ENCODE peak calls at places on chromosomes 11 and 22, in four cellular contexts. Y, D, F and U are unnamed samples.

GRCh38 chr11:75858613-75859012 is 43.6 kb downstream of the UVRAG start:
- DNase-seq in Y (no peak), D (no peak), F (no peak), U (no peak)

GRCh38 chr11:82047200-82047599 is 686.5 kb downstream of the FAM181B start:
- DNase-seq in Y (no peak), F (no peak), D (no peak), U (no peak)

GRCh38 chr11:33475999-33476398 is 218.8 kb downstream of the HIPK3 start:
- DNase-seq in F (no peak), D (no peak), Y (no peak), U (no peak)

GRCh38 chr11:13288375-13289029 is 10.9 kb downstream of the BMAL1 start:
- DNase-seq in Y (no peak), D (no peak), F (no peak), U (no peak)

GRCh38 chr11:85697747-85698146 is 11.8 kb upstream of the CCDC89 start:
- DNase-seq in F (no peak), D (no peak), Y (no peak), U (no peak)

GRCh38 chr11:1892558-1892957 is 863 bp upstream of the PRR33 start:
- DNase-seq in D (no peak), F (no peak), Y (no peak), U (no peak)

GRCh38 chr11:115301029-115301428 is 203.2 kb downstream of the CADM1 start:
- DNase-seq in F (no peak), D (no peak), Y (no peak), U (no peak)

GRCh38 chr11:123184531-123184930 is 10.5 kb downstream of the CLMP start:
- DNase-seq in Y (no peak), F (no peak), D (no peak), U (no peak)

GRCh38 chr22:24043957-24044356 is 32.9 kb downstream of the CABIN1 start:
- DNase-seq in D (no peak), F (no peak), Y (no peak), U (no peak)

GRCh38 chr11:129119036-129119435 is 73.1 kb downstream of the ARHGAP32 start:
- DNase-seq in F (no peak), D (no peak), Y (no peak), U (no peak)

GRCh38 chr11:38448284-38448683 is 1850.2 kb upstream of the RAG2 start:
- DNase-seq in D (no peak), F (no peak), Y (no peak), U (no peak)

GRCh38 chr11:34266090-34266912 is 91.5 kb downstream of the ABTB2 start:
- DNase-seq in F (no peak), D (no peak), Y (no peak), U (no peak)

GRCh38 chr22:40560551-40560950 is 76.0 kb downstream of the MRTFA start:
- DNase-seq in D (no peak), Y (no peak), F (no peak), U (peak)

GRCh38 chr11:110738641-110739040 is 26.4 kb upstream of the ARHGAP20 start:
- DNase-seq in F (no peak), Y (no peak), D (no peak), U (no peak)
- TF ChIP-seq CTCF in F (no peak), Y (no peak), D (no peak), U (no peak)

DNA sequence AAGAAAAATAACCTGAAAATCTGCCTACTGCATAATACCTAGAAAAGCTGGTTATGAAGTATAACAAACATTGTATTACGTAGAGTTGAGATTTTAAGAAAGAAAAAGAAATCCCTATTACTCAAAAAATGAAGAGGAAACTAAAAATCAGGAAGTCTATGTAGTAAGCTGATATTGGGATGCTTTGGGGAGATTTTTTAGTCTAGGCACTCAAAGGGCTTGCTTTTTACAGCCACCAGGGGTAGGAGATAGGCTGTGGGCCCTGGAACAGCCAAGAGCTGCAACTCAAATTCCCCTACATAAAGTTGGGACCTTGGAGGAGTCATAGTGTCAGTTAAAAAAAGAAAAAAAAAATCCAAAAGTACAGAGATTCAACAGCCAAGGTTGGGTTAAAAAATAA is 90.4 kb downstream of the RELT start:
- DNase-seq in D (no peak), Y (no peak), F (no peak), U (no peak)
- TF ChIP-seq CTCF in D (no peak), Y (no peak), F (no peak), U (no peak)

GRCh38 chr22:50360578-50360977 is 17.5 kb downstream of the PPP6R2 start:
- DNase-seq in D (no peak), Y (no peak), F (no peak), U (no peak)
- TF ChIP-seq CTCF in D (no peak), Y (no peak), F (no peak), U (no peak)

GRCh38 chr11:131471976-131472375 is 101.6 kb downstream of the NTM start:
- DNase-seq in D (no peak), Y (no peak), F (no peak), U (no peak)
- TF ChIP-seq CTCF in D (no peak), Y (no peak), F (no peak), U (no peak)

DNA sequence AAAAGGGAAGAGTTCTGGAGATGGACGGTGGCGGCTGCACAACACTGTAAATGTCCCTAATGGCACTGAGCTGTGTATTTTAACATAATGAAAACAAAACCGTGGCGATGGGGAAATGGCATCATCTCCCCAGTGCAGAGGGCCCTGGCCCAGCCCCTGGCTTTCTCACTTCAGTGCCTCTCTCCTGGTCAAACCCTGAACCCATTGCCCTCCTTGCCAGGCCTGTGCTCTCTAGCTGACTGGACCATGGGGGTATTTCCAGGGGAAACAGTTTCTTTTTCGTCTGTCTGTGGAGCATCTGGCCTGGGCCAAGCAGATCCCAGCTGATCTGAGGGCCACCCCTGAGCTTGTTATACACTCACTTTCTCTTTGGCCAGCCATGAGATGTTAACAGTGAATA is 17.4 kb upstream of the NAP1L4 start:
- DNase-seq in Y (no peak), F (no peak), D (no peak), U (no peak)
- TF ChIP-seq CTCF in Y (no peak), F (no peak), D (no peak), U (no peak)

GRCh38 chr22:37806409-37807338 is 1.1 kb upstream of the GCAT start:
- DNase-seq in Y (no peak), F (no peak), D (no peak), U (no peak)
- TF ChIP-seq CTCF in Y (no peak), F (no peak), D (no peak), U (no peak)

GRCh38 chr22:39247379-39247778 is 2.6 kb upstream of the PDGFB start:
- DNase-seq in F (no peak), Y (no peak), D (no peak), U (no peak)
- TF ChIP-seq CTCF in F (no peak), Y (no peak), D (no peak), U (no peak)

DNA sequence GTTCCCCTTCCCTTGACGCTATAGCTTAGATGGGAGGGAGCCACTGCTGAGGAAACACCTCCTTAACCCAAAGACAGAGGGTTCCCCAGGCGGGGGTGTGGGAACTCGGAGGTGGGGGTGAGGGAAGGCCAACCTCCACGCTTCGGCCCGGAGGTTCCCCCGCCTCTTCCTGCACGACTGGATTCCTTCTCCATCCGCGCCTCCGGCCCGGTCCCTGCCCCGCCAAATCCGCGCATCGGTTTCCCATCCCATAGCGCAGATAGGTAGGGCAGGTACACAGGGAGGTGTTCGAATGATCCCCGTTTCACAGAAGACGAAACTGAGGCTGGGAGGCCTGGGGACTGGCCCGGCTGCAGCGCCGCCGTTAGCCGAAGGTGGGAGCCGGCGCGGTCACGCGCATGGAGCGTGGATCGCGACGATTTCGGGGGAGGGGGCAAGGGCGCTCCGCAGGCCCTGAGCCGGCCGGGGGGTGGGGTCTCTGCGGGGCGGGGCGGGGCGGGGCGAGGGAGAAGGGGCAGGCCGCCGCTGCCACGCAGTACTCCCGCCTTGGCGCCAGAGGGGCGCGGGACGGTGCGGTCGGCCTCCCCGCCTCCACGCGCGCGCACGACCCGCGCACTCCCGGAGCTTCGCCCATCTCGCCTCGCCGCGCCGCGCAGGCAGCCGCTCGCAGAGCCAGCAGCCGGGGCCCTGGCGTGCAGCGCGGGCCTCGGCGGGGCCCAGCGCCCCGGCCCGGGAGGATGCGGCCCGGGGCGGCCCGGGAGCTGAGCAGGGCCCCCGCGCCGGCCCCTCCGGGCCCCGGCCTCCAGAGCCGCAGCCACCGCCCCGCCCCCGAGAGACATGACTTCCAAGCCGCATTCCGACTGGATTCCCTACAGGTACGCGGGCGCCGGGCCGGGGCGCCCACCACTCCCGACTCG is at the start of gene TUB:
- DNase-seq in Y (peak), D (no peak), F (no peak), U (no peak)
- TF ChIP-seq CTCF in Y (no peak), D (no peak), F (no peak), U (no peak)

DNA sequence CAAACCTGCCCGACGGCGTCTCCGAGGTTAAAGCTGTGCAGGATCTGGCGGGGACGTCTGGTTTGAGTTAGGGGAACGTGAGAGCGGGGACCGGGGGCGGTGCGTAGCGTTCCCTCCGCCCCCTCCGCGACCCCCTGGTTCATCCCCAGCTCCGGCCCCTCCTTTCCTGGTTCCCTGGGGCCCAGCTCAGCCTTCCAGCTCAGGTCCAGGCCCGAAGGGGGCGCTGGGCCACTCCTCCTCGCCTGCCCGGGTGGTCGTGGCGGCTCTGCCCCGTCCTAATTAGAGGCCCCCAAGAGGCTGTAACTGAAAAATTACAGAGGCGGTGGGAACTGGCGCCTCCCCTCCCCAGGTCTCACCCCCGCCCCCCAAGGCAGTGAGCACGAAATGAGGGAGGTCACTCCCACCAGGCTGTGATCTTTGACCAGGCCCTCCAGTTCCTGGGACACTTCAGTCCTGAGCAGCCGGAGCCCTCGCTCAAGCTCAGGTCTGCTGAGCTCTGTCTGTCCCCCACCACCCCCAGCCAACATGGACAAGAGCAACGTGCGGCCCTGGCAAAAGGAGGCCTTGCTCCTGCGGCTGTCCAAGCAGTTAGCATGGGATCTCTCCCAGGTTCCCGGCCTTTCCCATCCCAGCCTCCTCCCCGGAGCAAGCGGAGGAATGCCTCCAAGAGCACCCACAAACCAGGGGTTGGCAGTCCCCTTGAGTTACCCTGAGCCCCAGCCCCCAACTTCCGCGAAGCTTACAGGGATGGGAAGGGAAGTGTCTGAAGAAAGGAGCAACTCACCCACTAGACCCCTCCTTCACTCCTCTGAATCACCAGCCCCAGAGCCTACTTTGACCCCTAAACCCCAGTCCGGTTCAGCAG is 3.3 kb downstream of the CD248 start:
- DNase-seq in F (no peak), Y (no peak), D (no peak), U (peak)
- TF ChIP-seq CTCF in F (no peak), Y (no peak), D (no peak), U (peak)